ENCODE peak calls at places on chromosome 12, in seven cellular contexts. P is tibial nerve, Q is fibroblast of pulmonary artery, K is adipocyte, W is right cardiac atrium, Z is K562, D is neuronal stem cell. I is an unnamed sample.

GRCh38 chr12:108377260-108377659 is 38.1 kb upstream of the CMKLR1 start:
- DNase-seq in Q (no peak), P (no peak), Z (no peak), D (no peak), W (no peak), K (no peak), I (no peak)

GRCh38 chr12:103043531-103044445 is 86.3 kb downstream of the ASCL1 start:
- DNase-seq in Z (no peak), Q (no peak), D (peak; percentile 48), P (no peak), K (no peak), W (no peak), I (no peak)

GRCh38 chr12:96194901-96195844 is 998 bp downstream of the ELK3 start:
- DNase-seq in W (peak; percentile 74), Q (peak; percentile 86), D (no peak), Z (peak; percentile 29), P (no peak), K (peak; percentile 87), I (peak; percentile 57)

GRCh38 chr12:117120787-117121186 is 21.6 kb upstream of the TESC start:
- DNase-seq in P (no peak), W (no peak), K (no peak), D (no peak), Q (no peak), Z (no peak), I (no peak)

GRCh38 chr12:131755305-131756113 is 44.6 kb downstream of the SFSWAP start:
- DNase-seq in Z (peak; percentile 51), K (peak; percentile 14), D (no peak), Q (peak; percentile 27), W (no peak), P (no peak), I (peak; percentile 13)

GRCh38 chr12:122449317-122449716 is 26.8 kb upstream of the CLIP1 start:
- DNase-seq in W (no peak), P (no peak), Z (no peak), D (no peak), K (peak; percentile 90), Q (peak; percentile 95), I (no peak)

GRCh38 chr12:132244724-132245295 is 84.6 kb downstream of the GALNT9 start:
- DNase-seq in W (no peak), Q (no peak), D (no peak), K (no peak), Z (no peak), P (no peak), I (no peak)

GRCh38 chr12:84159245-84159644 is 753.4 kb downstream of the SLC6A15 start:
- DNase-seq in D (no peak), K (no peak), Q (no peak), P (no peak), W (no peak), Z (no peak), I (no peak)

GRCh38 chr12:17062296-17063061 is 456.5 kb upstream of the LMO3 start:
- DNase-seq in D (no peak), P (no peak), Z (no peak), W (no peak), K (no peak), Q (no peak), I (no peak)

GRCh38 chr12:54225666-54226065 is 36.9 kb upstream of the SMUG1 start:
- DNase-seq in W (no peak), D (no peak), Z (no peak), P (no peak), K (no peak), Q (no peak), I (no peak)

GRCh38 chr12:116564080-116564479 is 4.9 kb downstream of the MAP1LC3B2 start:
- DNase-seq in Q (no peak), W (no peak), Z (no peak), K (no peak), P (no peak), D (no peak), I (no peak)

GRCh38 chr12:76410371-76410770 is 62.2 kb upstream of the BBS10 start:
- DNase-seq in W (no peak), D (no peak), K (no peak), Q (no peak), Z (no peak), P (no peak), I (no peak)

GRCh38 chr12:389138-390096 is at the start of gene KDM5A:
- DNase-seq in Z (peak; percentile 78), D (peak; percentile 96), P (peak; percentile 63), Q (peak; percentile 95), W (peak; percentile 94), K (peak; percentile 97), I (peak; percentile 96)

GRCh38 chr12:116948298-116948697 is 37.5 kb downstream of the FBXW8 start:
- DNase-seq in W (no peak), Z (no peak), P (no peak), K (no peak), Q (no peak), D (no peak), I (no peak)

GRCh38 chr12:22083167-22083566 is 37.1 kb downstream of the CMAS start:
- DNase-seq in Q (peak; percentile 58), Z (no peak), W (no peak), D (no peak), P (no peak), K (peak; percentile 71), I (peak; percentile 12)

GRCh38 chr12:102567031-102567985 is 86.9 kb upstream of the IGF1 start:
- DNase-seq in P (no peak), Z (no peak), K (peak; percentile 74), W (no peak), D (no peak), Q (peak; percentile 52), I (no peak)

GRCh38 chr12:56839489-56840442 is 76.6 kb downstream of the HSD17B6 start:
- DNase-seq in D (peak; percentile 35), P (no peak), Z (peak; percentile 65), W (peak; percentile 68), Q (peak; percentile 55), K (peak; percentile 25), I (peak; percentile 67)

GRCh38 chr12:49980501-49981158 is 7.9 kb downstream of the AQP6 start:
- DNase-seq in P (no peak), D (no peak), K (no peak), W (no peak), Q (no peak), Z (peak; percentile 42), I (no peak)

GRCh38 chr12:116037941-116038837 is 239.3 kb downstream of the MED13L start:
- DNase-seq in Z (no peak), D (no peak), W (no peak), P (no peak), Q (peak; percentile 33), K (peak; percentile 34), I (no peak)

GRCh38 chr12:98758331-98758730 is 113.2 kb downstream of the APAF1 start:
- DNase-seq in Q (peak; percentile 13), D (no peak), P (no peak), W (peak; percentile 70), Z (no peak), K (no peak), I (peak; percentile 10)

GRCh38 chr12:92107094-92107493 is 38.6 kb downstream of the BTG1 start:
- DNase-seq in D (no peak), P (no peak), W (no peak), Q (no peak), K (no peak), Z (no peak), I (no peak)

GRCh38 chr12:28591831-28592230 is 401.6 kb downstream of the CCDC91 start:
- DNase-seq in Z (no peak), K (no peak), Q (no peak), W (no peak), D (no peak), P (no peak), I (no peak)

GRCh38 chr12:121719926-121720414 is 7.4 kb downstream of the TMEM120B start:
- DNase-seq in P (no peak), Q (peak; percentile 84), K (peak; percentile 83), W (no peak), D (no peak), Z (no peak), I (no peak)

GRCh38 chr12:87365423-87365822 is 663.8 kb downstream of the C12orf50 start:
- DNase-seq in W (no peak), Q (no peak), K (no peak), Z (no peak), P (no peak), D (peak; percentile 1), I (no peak)

GRCh38 chr12:67042697-67043131 is 226.4 kb upstream of the CAND1 start:
- DNase-seq in D (no peak), Z (no peak), K (peak; percentile 28), Q (peak; percentile 6), W (no peak), P (no peak), I (peak; percentile 9)

DNA sequence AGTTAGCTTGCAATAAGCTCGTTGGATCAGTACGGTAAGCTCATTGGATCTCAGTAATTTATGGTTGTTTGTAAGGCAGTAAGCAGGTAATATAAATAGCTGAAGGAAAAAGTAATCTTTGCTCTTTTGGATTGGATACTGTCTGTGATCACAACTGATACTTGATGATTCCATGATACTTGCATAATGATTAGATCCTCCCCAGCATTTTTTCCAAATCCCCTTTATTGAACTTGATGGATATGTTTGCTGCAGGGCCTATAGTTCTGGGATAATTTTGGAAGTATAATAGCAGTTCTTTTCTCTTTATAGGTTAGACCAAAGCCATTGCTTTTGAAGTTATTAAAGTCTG is 5.2 kb downstream of the MDM2 start:
- DNase-seq in P (no peak), K (no peak), Q (no peak), D (no peak), Z (no peak), W (no peak), I (no peak)
- H3K4me3 ChIP-seq in P (no peak overlapping the region), K (peak overlapping the region; percentile 81), Q (peak overlapping the region; percentile 98), D (no peak overlapping the region), Z (no peak overlapping the region), W (no peak overlapping the region), I (no peak overlapping the region)

GRCh38 chr12:69947922-69948321 is 122.9 kb downstream of the MYRFL start:
- DNase-seq in D (no peak), Q (no peak), P (no peak), W (no peak), Z (no peak), K (no peak), I (no peak)
- H3K4me3 ChIP-seq in D (no peak overlapping the region), Q (no peak overlapping the region), P (no peak overlapping the region), W (no peak overlapping the region), Z (no peak overlapping the region), K (no peak overlapping the region), I (no peak overlapping the region)

DNA sequence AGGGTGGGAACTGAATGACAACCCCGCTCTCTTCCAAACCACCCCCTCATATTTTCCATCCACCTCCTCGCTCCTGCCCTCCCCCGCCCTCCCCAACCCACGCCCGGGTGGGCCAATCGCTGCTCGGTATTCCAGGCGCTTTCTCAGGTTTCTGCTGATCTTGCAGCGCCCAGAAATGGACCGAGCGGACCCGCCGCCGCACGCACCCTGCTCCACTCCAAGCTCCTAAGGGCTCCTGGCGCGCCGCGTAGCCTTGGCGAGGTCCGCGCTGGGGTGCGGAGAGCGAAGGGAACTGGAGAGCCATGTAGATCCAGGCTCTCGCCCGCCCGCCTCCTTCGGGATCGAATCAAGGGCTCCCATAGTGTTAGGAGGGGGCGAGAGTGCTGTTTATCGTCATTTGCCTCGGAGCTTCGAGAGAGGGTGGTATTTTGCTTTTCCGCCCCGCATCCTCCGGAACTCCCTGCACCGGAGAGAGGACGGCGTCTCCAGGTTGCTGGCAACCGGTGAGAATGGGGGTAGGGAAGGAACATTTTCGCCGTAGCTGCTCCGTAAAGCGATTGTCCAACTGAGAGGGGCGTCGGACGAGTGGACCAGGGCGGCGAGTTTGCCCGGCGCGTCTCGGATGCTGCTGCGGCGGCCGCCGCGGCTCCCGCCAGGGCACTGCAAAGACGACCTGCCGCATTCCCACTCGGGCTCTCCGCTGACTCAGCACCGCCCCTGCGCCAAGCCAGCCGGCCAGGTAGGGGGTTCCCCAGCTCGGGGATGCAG is at the start of gene KCNA1:
- DNase-seq in Q (no peak), K (peak; percentile 59), Z (no peak), D (peak; percentile 33), W (peak; percentile 63), P (no peak), I (peak; percentile 70)
- H3K4me3 ChIP-seq in Q (peak within 1 kb of the TSS; percentile 10), K (peak within 1 kb of the TSS; percentile 84), Z (no peak within 1 kb of the TSS), D (peak within 1 kb of the TSS; percentile 81), W (peak within 1 kb of the TSS; percentile 57), P (peak within 1 kb of the TSS; percentile 18), I (peak within 1 kb of the TSS; percentile 29)

GRCh38 chr12:64019101-64019500 is 174.6 kb downstream of the SRGAP1 start:
- DNase-seq in K (no peak), Q (no peak), W (no peak), Z (no peak), D (no peak), P (no peak), I (no peak)
- H3K4me3 ChIP-seq in K (no peak overlapping the region), Q (no peak overlapping the region), W (no peak overlapping the region), Z (no peak overlapping the region), D (no peak overlapping the region), P (no peak overlapping the region), I (no peak overlapping the region)